ENCODE peak calls at places on chromosomes 2 and 18, in nine cellular contexts. A is kidney; F is SJSA1; Z is NT2/D1; W is AG04450; H is CD8-positive, alpha-beta T cell; U is fibroblast of the aortic adventitia; S is fibroblast of lung; Y is GM12865. J is an unnamed sample.

GRCh38 chr2:102505290-102505689 is 32.3 kb downstream of the SLC9A4 start:
- DNase-seq in A (no peak), F (no peak), Z (no peak), W (no peak), H (no peak), U (no peak), S (no peak), Y (no peak), J (no peak)

GRCh38 chr18:2978626-2979025 is 34.3 kb downstream of the LPIN2 start:
- DNase-seq in A (no peak), F (peak), Z (no peak), W (peak), H (no peak), U (peak), S (peak), Y (no peak), J (no peak)

GRCh38 chr2:86646865-86647264 is 23.2 kb upstream of the RNF103 start:
- DNase-seq in A (no peak), F (no peak), Z (no peak), W (no peak), H (no peak), U (no peak), S (no peak), Y (no peak), J (no peak)

GRCh38 chr2:180655842-180656454 is 324.5 kb upstream of the UBE2E3 start:
- DNase-seq in A (no peak), F (no peak), Z (no peak), W (no peak), H (no peak), U (no peak), S (no peak), Y (no peak), J (no peak)

GRCh38 chr2:82819936-82820335 is 1639.1 kb downstream of the SUCLG1 start:
- DNase-seq in A (no peak), F (no peak), Z (no peak), W (no peak), H (no peak), U (no peak), S (peak), Y (no peak), J (no peak)

GRCh38 chr2:40760071-40760666 is 308.3 kb upstream of the SLC8A1 start:
- DNase-seq in A (no peak), F (peak), Z (peak), W (peak), H (no peak), U (peak), S (peak), Y (peak), J (no peak)

GRCh38 chr2:199202964-199203363 is 254.8 kb downstream of the SATB2 start:
- DNase-seq in A (no peak), F (no peak), Z (no peak), W (no peak), H (no peak), U (no peak), S (no peak), Y (no peak), J (no peak)

GRCh38 chr18:73842795-73843394 is 304.7 kb downstream of the FBXO15 start:
- DNase-seq in A (no peak), F (peak), Z (peak), W (peak), H (no peak), U (peak), S (peak), Y (peak), J (no peak)

GRCh38 chr2:54658548-54659207 is 64.8 kb upstream of the EML6 start:
- DNase-seq in A (no peak), F (peak), Z (no peak), W (no peak), H (no peak), U (peak), S (peak), Y (no peak), J (no peak)

GRCh38 chr2:80519121-80519643 is 214.6 kb upstream of the LRRTM1 start:
- DNase-seq in A (no peak), F (no peak), Z (no peak), W (no peak), H (no peak), U (no peak), S (no peak), Y (no peak), J (no peak)

GRCh38 chr18:6211174-6211504 is 203.6 kb downstream of the L3MBTL4 start:
- DNase-seq in A (no peak), F (no peak), Z (no peak), W (no peak), H (no peak), U (no peak), S (no peak), Y (no peak), J (no peak)

GRCh38 chr2:166375736-166376487 is at the start of gene SCN9A:
- DNase-seq in A (peak), F (peak), Z (peak), W (no peak), H (no peak), U (peak), S (peak), Y (peak), J (peak)

GRCh38 chr2:39158351-39158750 is 37.5 kb upstream of the SOS1 start:
- DNase-seq in A (no peak), F (peak), Z (no peak), W (no peak), H (no peak), U (no peak), S (peak), Y (no peak), J (no peak)

GRCh38 chr2:3670941-3671340 is 12.9 kb downstream of the ALLC start:
- DNase-seq in A (no peak), F (no peak), Z (no peak), W (no peak), H (no peak), U (no peak), S (no peak), Y (no peak), J (no peak)

GRCh38 chr18:69631281-69631680 is 230.6 kb downstream of the DOK6 start:
- DNase-seq in A (no peak), F (no peak), Z (no peak), W (no peak), H (no peak), U (peak), S (peak), Y (no peak), J (no peak)

GRCh38 chr2:231167745-231168459 is 30.5 kb upstream of the ARMC9 start:
- DNase-seq in A (no peak), F (no peak), Z (no peak), W (no peak), H (no peak), U (peak), S (peak), Y (no peak), J (no peak)

GRCh38 chr2:20599001-20599600 is 51.8 kb downstream of the HS1BP3 start:
- DNase-seq in A (peak), F (no peak), Z (no peak), W (no peak), H (no peak), U (no peak), S (no peak), Y (no peak), J (peak)

GRCh38 chr18:24831871-24832665 is 371.6 kb downstream of the HRH4 start:
- DNase-seq in A (no peak), F (no peak), Z (no peak), W (no peak), H (no peak), U (no peak), S (no peak), Y (no peak), J (no peak)

GRCh38 chr2:236177967-236178909 is 10.1 kb upstream of the GBX2 start:
- DNase-seq in A (peak), F (peak), Z (no peak), W (no peak), H (no peak), U (peak), S (peak), Y (no peak), J (no peak)

DNA sequence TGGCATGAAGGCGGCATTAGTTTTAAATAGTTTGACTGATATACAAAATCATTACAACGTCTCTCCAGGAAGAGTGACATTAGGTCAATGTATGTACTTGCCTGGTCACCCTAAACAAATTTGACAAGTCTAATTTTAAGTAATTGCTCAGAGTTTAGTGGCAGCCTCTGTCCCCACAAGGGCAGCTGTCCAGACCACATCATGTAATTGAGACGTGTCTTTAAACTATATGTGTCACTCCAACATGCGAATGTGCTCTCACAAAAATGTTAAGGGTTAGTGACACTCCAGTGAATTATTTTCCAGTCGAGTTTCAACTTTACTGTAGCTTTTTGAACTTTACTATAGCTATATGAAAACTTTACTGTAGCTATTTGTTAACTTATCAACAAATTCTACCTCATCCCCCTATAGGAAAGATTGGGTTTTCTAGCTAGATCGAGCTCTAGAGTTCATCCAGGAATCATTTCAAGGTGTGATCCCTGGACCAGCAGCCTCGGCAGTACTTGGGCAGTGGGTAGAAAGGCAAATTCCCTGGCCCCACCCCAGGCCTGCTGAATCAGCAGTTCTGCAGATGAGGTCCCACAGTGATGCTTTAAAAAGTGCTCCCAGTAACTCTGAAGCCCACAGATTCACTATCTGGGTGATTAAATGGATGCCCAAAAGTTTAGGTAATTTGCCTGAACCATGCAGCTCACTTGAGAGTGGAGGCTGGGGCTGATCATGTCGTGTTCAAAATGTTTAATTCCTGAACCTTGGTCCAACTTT is 66.4 kb upstream of the POU3F3 start:
- DNase-seq in A (no peak), F (no peak), Z (no peak), W (no peak), H (no peak), U (no peak), S (no peak), Y (no peak), J (no peak)
- H3K4me3 ChIP-seq in A (no peak), F (no peak), Z (no peak), W (no peak), H (no peak), U (no peak), S (no peak), Y (no peak), J (no peak)

DNA sequence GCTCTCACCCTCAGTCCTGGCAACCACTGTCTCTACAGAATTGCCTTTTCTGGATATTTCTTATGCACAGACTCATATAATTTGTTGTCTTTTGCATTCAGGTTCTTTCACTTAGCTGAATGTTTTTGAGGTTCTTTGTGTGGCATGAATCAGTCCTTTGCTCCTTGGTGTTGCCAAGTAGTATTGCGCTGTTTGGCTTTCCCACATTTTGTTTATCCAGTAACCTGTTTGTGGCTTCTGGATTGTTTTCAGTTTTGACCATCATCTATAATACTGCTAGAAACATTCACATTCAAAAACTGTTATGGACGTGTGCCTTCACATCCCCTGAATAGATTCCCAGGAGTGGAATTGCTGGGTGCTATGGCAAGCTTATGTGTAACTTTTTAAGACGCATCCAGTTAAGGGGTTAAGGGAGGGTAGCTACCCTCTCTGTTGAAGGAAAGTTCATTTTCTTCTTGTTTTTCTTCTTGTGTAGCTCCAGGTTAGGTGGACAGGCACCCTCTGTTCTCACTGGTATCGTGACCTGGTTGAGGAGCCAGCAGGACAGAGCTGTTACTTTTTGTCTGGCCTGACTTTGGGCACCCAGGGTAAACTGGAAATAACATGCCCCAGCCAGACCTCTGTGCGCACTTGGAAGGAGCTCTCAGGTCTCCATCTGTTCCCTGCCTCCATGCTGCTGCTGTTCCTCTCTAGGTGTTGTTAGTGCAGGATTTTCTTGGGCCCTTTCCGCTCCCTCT is 29.6 kb downstream of the ARHGAP25 start:
- DNase-seq in A (no peak), F (peak), Z (no peak), W (no peak), H (no peak), U (no peak), S (peak), Y (no peak), J (no peak)
- H3K4me3 ChIP-seq in A (no peak), F (peak), Z (no peak), W (no peak), H (peak), U (no peak), S (no peak), Y (peak), J (no peak)

GRCh38 chr2:70790079-70790963 is at the start of gene FIGLA:
- DNase-seq in A (peak), F (no peak), Z (no peak), W (no peak), H (no peak), U (no peak), S (no peak), Y (no peak), J (no peak)
- H3K4me3 ChIP-seq in A (peak), F (no peak), Z (peak), W (no peak), H (peak), U (no peak), S (no peak), Y (no peak), J (peak)

DNA sequence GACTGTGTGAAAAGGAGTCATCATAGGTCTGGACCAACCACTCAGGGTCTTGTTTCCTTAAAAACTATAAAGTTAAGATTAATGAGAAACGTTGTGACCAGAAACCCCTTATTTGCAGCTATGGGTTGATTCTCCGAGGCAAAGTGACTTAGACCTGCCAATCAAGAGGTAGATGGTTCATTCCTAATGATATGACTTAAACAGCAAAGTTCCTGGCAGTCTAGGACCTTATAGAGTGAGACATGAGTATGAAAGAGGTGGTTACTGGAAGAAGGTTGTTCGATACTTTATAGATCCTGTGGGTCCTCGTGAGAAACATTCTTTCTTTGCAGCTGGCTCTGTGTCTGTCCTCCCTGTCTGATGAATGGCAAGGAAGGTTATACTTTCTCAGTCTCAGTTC is 8.0 kb downstream of the SFXN5 start:
- DNase-seq in A (no peak), F (no peak), Z (no peak), W (no peak), H (no peak), U (no peak), S (peak), Y (no peak), J (no peak)
- H3K4me3 ChIP-seq in A (no peak), F (no peak), Z (no peak), W (no peak), H (no peak), U (no peak), S (no peak), Y (no peak), J (no peak)

GRCh38 chr2:73981081-73981968 is 3.4 kb upstream of the TET3 start:
- DNase-seq in A (peak), F (peak), Z (no peak), W (no peak), H (no peak), U (no peak), S (no peak), Y (peak), J (peak)
- H3K4me3 ChIP-seq in A (peak), F (peak), Z (peak), W (peak), H (peak), U (peak), S (peak), Y (peak), J (no peak)

GRCh38 chr2:11483806-11484147 is 17.8 kb upstream of the E2F6 start:
- DNase-seq in A (no peak), F (no peak), Z (no peak), W (no peak), H (no peak), U (no peak), S (no peak), Y (no peak), J (no peak)

GRCh38 chr2:11480859-11481258 is 14.9 kb upstream of the E2F6 start:
- DNase-seq in A (no peak), F (no peak), Z (no peak), W (no peak), H (no peak), U (no peak), S (no peak), Y (no peak), J (no peak)

GRCh38 chr2:11481789-11482472 is 16.0 kb upstream of the E2F6 start:
- DNase-seq in A (peak), F (no peak), Z (no peak), W (no peak), H (no peak), U (no peak), S (no peak), Y (no peak), J (no peak)

GRCh38 chr2:11481426-11481788 is 15.4 kb upstream of the E2F6 start:
- DNase-seq in A (no peak), F (no peak), Z (no peak), W (no peak), H (no peak), U (no peak), S (no peak), Y (no peak), J (no peak)

GRCh38 chr2:11482473-11483031 is 16.6 kb upstream of the E2F6 start:
- DNase-seq in A (peak), F (no peak), Z (peak), W (no peak), H (no peak), U (no peak), S (no peak), Y (no peak), J (no peak)
- H3K4me3 ChIP-seq in A (no peak), F (peak), Z (peak), W (peak), H (no peak), U (peak), S (no peak), Y (no peak), J (no peak)

GRCh38 chr18:61891271-61891670 is 1.5 kb downstream of the RNF152 start:
- DNase-seq in A (no peak), F (peak), Z (no peak), W (no peak), H (no peak), U (peak), S (no peak), Y (no peak), J (no peak)
- H3K4me3 ChIP-seq in A (peak), F (no peak), Z (no peak), W (no peak), H (no peak), U (no peak), S (no peak), Y (no peak), J (no peak)

DNA sequence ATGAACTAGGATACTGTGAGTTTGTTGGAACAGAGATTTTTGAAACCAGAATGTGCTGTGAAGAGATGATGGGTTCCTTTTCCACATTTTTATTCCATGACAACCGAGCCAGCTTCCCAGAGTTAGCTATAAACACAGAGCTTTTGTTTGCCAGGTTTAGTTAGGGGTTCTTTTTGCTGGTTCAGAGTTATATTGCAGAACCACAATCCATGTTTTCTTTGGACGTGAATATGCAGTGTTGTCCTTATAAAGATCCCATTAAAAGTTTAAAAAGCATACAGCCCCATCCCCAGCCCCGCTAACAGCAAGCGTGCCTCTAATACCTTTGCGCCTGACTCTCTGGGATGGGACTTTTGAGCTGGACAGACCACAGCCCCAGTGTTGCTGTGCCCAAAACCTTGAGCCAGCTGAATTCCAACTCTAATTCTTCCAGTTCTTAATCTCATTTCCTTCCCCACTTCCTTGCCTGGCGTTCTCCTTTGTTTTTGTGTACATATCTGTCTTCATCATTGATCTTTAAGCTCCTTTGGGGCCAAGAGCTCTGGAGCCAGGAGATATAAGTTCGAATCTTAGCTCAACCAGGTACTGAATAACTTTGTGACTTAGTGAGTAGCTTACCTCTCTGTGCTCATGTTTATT is 72.3 kb downstream of the SPATS2L start:
- DNase-seq in A (no peak), F (peak), Z (no peak), W (no peak), H (no peak), U (peak), S (peak), Y (no peak), J (no peak)
- H3K4me3 ChIP-seq in A (no peak), F (no peak), Z (no peak), W (no peak), H (no peak), U (peak), S (no peak), Y (no peak), J (no peak)

GRCh38 chr2:44087714-44088092 is 81.0 kb upstream of the PPM1B start:
- DNase-seq in A (no peak), F (no peak), Z (no peak), W (no peak), H (no peak), U (no peak), S (no peak), Y (no peak), J (no peak)

GRCh38 chr2:44083054-44083453 is 85.6 kb upstream of the PPM1B start:
- DNase-seq in A (no peak), F (no peak), Z (no peak), W (no peak), H (no peak), U (no peak), S (no peak), Y (no peak), J (no peak)

GRCh38 chr2:44084850-44085249 is 83.8 kb upstream of the PPM1B start:
- DNase-seq in A (no peak), F (no peak), Z (no peak), W (no peak), H (no peak), U (no peak), S (no peak), Y (no peak), J (no peak)

GRCh38 chr2:44086639-44087036 is 82.0 kb upstream of the PPM1B start:
- DNase-seq in A (no peak), F (no peak), Z (no peak), W (no peak), H (no peak), U (no peak), S (no peak), Y (no peak), J (no peak)

DNA sequence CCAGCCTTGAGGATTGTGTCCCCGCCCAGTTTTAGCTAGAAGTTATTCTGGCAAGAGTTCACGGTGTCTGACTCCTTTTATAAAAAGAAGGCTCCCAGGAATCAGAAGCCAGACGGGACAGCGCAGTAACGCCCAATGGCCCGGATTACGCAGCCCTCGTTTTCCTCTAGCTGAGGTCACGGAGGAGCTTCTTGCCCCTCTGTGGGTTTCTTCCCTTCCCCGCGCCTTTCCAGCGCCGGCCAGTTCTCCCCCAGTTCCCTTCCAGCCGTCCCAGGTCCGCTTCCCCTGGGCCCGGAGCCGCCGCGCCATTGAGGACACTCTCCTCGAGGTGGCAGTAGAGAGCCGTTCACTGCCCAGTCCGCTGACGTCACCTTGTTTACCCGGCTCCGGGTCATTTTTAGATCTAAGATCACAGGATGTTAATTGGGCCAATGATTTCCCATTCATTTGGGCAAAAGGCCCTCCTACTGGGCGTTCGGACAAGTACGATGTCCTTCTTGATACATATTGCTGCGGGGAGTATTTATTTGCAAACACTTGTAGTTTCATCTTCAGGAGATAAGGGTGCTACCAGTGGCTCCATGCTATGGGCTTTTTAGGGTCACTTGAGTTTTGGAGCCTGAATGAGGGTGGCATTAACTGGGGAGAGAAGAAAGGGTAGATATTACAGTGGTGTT is 81.5 kb upstream of the PPM1B start:
- DNase-seq in A (peak), F (peak), Z (peak), W (peak), H (peak), U (peak), S (peak), Y (peak), J (peak)
- H3K4me3 ChIP-seq in A (peak), F (peak), Z (no peak), W (peak), H (peak), U (peak), S (peak), Y (peak), J (peak)

J was measured in spleen.